ENCODE peak calls at places on chromosome 20, in seven cellular contexts. X is GOT3; T is effector CD4-positive, alpha-beta T cell; L is GM20000; S is fibroblast of pulmonary artery; W is upper lobe of left lung; G is NCI-H345. V is an unnamed sample.
A peak's percentile ranks its signal among the peaks of the same experiment; 100 is the strongest.

GRCh38 chr20:57294558-57294957 is 28.1 kb upstream of the BMP7 start:
- DNase-seq in X (no peak), T (no peak), L (no peak), S (no peak), W (no peak), G (no peak), V (no peak)

GRCh38 chr20:61804896-61805295 is 260.8 kb downstream of the TAF4 start:
- DNase-seq in X (no peak), T (no peak), L (no peak), S (no peak), W (no peak), G (no peak), V (no peak)

GRCh38 chr20:32240220-32240619 is 32.5 kb downstream of the POFUT1 start:
- DNase-seq in X (no peak), T (no peak), L (no peak), S (no peak), W (no peak), G (no peak), V (no peak)

GRCh38 chr20:23013429-23013828 is 21.7 kb upstream of the SSTR4 start:
- DNase-seq in X (no peak), T (no peak), L (no peak), S (no peak), W (no peak), G (no peak), V (no peak)

GRCh38 chr20:25198663-25199363 is 3.3 kb downstream of the ENTPD6 start:
- DNase-seq in X (no peak), T (no peak), L (no peak), S (no peak), W (no peak), G (no peak), V (no peak)

GRCh38 chr20:6480328-6481030 is 287.0 kb upstream of the BMP2 start:
- DNase-seq in X (no peak), T (no peak), L (no peak), S (no peak), W (no peak), G (no peak), V (no peak)

GRCh38 chr20:11316244-11316643 is 601.4 kb upstream of the BTBD3 start:
- DNase-seq in X (no peak), T (no peak), L (no peak), S (no peak), W (no peak), G (no peak), V (no peak)

GRCh38 chr20:33837096-33837830 is 26.1 kb downstream of the CHMP4B start:
- DNase-seq in X (no peak), T (no peak), L (no peak), S (no peak), W (no peak), G (no peak), V (no peak)

GRCh38 chr20:6142348-6142993 is 19.6 kb upstream of the FERMT1 start:
- DNase-seq in X (no peak), T (peak; percentile 29), L (peak; percentile 68), S (peak; percentile 79), W (no peak), G (peak; percentile 75), V (no peak)

GRCh38 chr20:32893878-32894483 is 35.3 kb downstream of the EFCAB8 start:
- DNase-seq in X (no peak), T (no peak), L (peak; percentile 30), S (peak; percentile 17), W (peak; percentile 49), G (no peak), V (no peak)

GRCh38 chr20:39660251-39660650 is 698.1 kb downstream of the DHX35 start:
- DNase-seq in X (no peak), T (no peak), L (no peak), S (peak; percentile 47), W (no peak), G (no peak), V (no peak)

GRCh38 chr20:13546497-13547131 is 92.1 kb downstream of the TASP1 start:
- DNase-seq in X (no peak), T (peak; percentile 53), L (peak; percentile 38), S (peak; percentile 82), W (no peak), G (peak; percentile 78), V (peak; percentile 84)

GRCh38 chr20:4167261-4168004 is 152.1 kb upstream of the RNF24 start:
- DNase-seq in X (no peak), T (no peak), L (no peak), S (no peak), W (no peak), G (no peak), V (no peak)

GRCh38 chr20:23362392-23363256 is 642 bp downstream of the GZF1 start:
- DNase-seq in X (no peak), T (no peak), L (peak; percentile 45), S (peak; percentile 34), W (no peak), G (peak; percentile 21), V (no peak)

V was measured in type B pancreatic cell.